ENCODE peak calls at places on chromosomes 5 and 9, in five cellular contexts. C is GM12878, S is HCT116, Z is H1, T is HepG2. D is an unnamed sample.

GRCh38 chr9:21833090-21833801 is 30.8 kb downstream of the MTAP start:
- DNase-seq in S (no peak), C (peak), T (no peak), Z (no peak), D (no peak)

GRCh38 chr9:91177661-91178280 is 183.9 kb downstream of the AUH start:
- DNase-seq in S (no peak), C (no peak), Z (peak), T (no peak), D (no peak)

GRCh38 chr5:126015244-126016054 is 407.8 kb upstream of the GRAMD2B start:
- DNase-seq in C (no peak), S (no peak), Z (no peak), T (no peak), D (no peak)

GRCh38 chr5:179906795-179907569 is 715 bp downstream of the TBC1D9B start:
- DNase-seq in Z (peak), T (no peak), S (no peak), C (no peak), D (peak)

GRCh38 chr9:98807070-98807810 is at the start of gene GALNT12:
- DNase-seq in Z (peak), C (no peak), S (no peak), T (no peak), D (peak)

GRCh38 chr5:62093981-62094380 is 212.0 kb upstream of the KIF2A start:
- DNase-seq in C (no peak), T (no peak), Z (no peak), S (no peak), D (no peak)

GRCh38 chr5:169914766-169915165 is 65.5 kb downstream of the INSYN2B start:
- DNase-seq in S (no peak), T (no peak), Z (no peak), C (no peak), D (no peak)

GRCh38 chr5:457195-457961 is 14.4 kb downstream of the EXOC3 start:
- DNase-seq in C (no peak), Z (no peak), T (no peak), S (no peak), D (no peak)

GRCh38 chr9:100098241-100098886 is 436 bp downstream of the ERP44 start:
- DNase-seq in Z (peak), C (no peak), S (peak), T (peak), D (peak)

GRCh38 chr9:110579763-110580255 is 268 bp upstream of the SVEP1 start:
- DNase-seq in C (no peak), S (no peak), Z (no peak), T (no peak), D (no peak)

GRCh38 chr5:24381861-24382460 is 262.8 kb downstream of the CDH10 start:
- DNase-seq in S (no peak), C (no peak), T (no peak), Z (no peak), D (no peak)

GRCh38 chr5:156942064-156942463 is 21.0 kb downstream of the TIMD4 start:
- DNase-seq in S (no peak), C (no peak), T (no peak), Z (no peak), D (no peak)

GRCh38 chr5:125654392-125654791 is 768.8 kb upstream of the GRAMD2B start:
- DNase-seq in S (no peak), Z (no peak), C (no peak), T (no peak), D (no peak)

GRCh38 chr5:354581-355378 is 33.3 kb downstream of the AHRR start:
- DNase-seq in T (no peak), Z (no peak), C (no peak), S (no peak), D (no peak)

GRCh38 chr5:151037561-151038291 is 17.3 kb downstream of the GPX3 start:
- DNase-seq in S (no peak), C (no peak), T (peak), Z (no peak), D (no peak)

GRCh38 chr5:43316421-43316820 is 3.2 kb upstream of the HMGCS1 start:
- DNase-seq in Z (no peak), C (no peak), S (no peak), T (no peak), D (no peak)

GRCh38 chr9:75414367-75415160 is 326.2 kb downstream of the OSTF1 start:
- DNase-seq in Z (no peak), S (no peak), C (no peak), T (no peak), D (no peak)

GRCh38 chr9:133050781-133051180 is 11.0 kb upstream of the CEL start:
- DNase-seq in T (no peak), S (no peak), Z (no peak), C (no peak), D (no peak)

GRCh38 chr9:135023389-135023788 is 64.1 kb upstream of the OLFM1 start:
- DNase-seq in Z (no peak), C (no peak), S (peak), T (no peak), D (no peak)

GRCh38 chr9:109349431-109349846 is 28.6 kb upstream of the EPB41L4B start:
- DNase-seq in C (no peak), T (no peak), Z (no peak), S (no peak), D (no peak)
- TF ChIP-seq SRF in C (no peak), T (no peak), Z (no peak), S (no peak), D (no peak)

DNA sequence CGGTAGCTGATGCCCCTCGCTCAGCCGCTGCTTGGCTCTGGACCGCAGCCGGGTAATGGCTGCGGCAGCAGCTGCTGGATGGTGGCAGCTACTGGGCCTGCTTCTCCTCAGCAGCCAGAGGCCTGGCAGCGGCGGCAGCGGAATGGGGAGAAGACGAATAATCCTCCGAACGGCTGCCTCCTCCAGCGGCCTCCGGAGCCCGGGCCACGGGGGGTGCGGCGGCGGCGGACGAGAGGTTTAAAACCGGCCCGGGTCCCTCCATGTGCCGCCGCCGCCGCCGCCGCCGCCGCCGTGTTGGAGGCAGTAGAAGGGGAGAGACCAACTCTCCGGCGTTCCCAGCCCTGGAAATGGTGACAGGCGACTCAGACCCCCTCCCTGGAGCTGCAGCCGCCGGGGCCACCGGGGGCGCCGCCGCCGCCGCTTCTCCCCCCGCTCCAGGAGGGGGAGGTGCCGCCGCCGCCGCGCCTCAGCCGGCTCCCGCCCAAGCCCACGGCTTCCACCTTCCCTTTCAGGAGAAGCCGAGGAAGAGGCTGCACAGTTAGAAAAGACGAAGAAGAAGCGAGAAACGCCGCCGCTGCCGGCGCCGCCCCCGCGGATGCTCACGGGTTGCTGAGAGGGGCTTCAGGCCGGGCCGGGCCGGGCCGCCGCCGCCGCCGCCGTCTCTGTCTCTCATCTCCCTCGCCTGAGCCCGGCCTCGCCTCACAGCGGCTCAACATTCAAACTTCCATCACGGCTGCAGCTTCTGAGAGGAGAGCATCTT is 118.4 kb upstream of the PRSS3 start:
- DNase-seq in Z (peak), C (no peak), T (no peak), S (no peak), D (peak)
- TF ChIP-seq SRF in Z (no peak), C (no peak), T (no peak), S (no peak), D (no peak)

GRCh38 chr9:126481862-126482261 is 131.9 kb upstream of the LMX1B start:
- DNase-seq in S (no peak), Z (no peak), C (no peak), T (no peak), D (no peak)
- TF ChIP-seq SRF in S (no peak), Z (no peak), C (no peak), T (no peak), D (no peak)

GRCh38 chr9:136567651-136568287 is 21.9 kb upstream of the NOTCH1 start:
- DNase-seq in T (peak), S (peak), Z (peak), C (no peak), D (peak)
- TF ChIP-seq SRF in T (no peak), S (no peak), Z (no peak), C (no peak), D (no peak)

GRCh38 chr5:9766581-9766980 is 136.4 kb upstream of the TAS2R1 start:
- DNase-seq in Z (no peak), C (no peak), T (no peak), S (no peak), D (no peak)
- TF ChIP-seq SRF in Z (no peak), C (no peak), T (no peak), S (no peak), D (no peak)

GRCh38 chr5:96610747-96611146 is 51.4 kb upstream of the CAST start:
- DNase-seq in S (no peak), T (no peak), C (no peak), Z (no peak), D (no peak)

GRCh38 chr5:96614110-96614691 is 48.0 kb upstream of the CAST start:
- DNase-seq in T (peak), Z (peak), S (peak), C (peak), D (peak)

GRCh38 chr5:96605144-96605543 is 57.0 kb upstream of the CAST start:
- DNase-seq in C (no peak), Z (no peak), T (no peak), S (no peak), D (no peak)

GRCh38 chr5:96615223-96615622 is 47.0 kb upstream of the CAST start:
- DNase-seq in T (no peak), Z (no peak), C (no peak), S (no peak), D (no peak)

GRCh38 chr5:96609369-96609768 is 52.8 kb upstream of the CAST start:
- DNase-seq in Z (no peak), S (no peak), C (no peak), T (no peak), D (no peak)
- TF ChIP-seq SRF in Z (no peak), S (no peak), C (no peak), T (no peak), D (no peak)

GRCh38 chr9:37283730-37284235 is 138.7 kb upstream of the GRHPR start:
- DNase-seq in T (peak), C (peak), Z (no peak), S (no peak), D (no peak)
- TF ChIP-seq SRF in T (no peak), C (no peak), Z (no peak), S (no peak), D (no peak)

DNA sequence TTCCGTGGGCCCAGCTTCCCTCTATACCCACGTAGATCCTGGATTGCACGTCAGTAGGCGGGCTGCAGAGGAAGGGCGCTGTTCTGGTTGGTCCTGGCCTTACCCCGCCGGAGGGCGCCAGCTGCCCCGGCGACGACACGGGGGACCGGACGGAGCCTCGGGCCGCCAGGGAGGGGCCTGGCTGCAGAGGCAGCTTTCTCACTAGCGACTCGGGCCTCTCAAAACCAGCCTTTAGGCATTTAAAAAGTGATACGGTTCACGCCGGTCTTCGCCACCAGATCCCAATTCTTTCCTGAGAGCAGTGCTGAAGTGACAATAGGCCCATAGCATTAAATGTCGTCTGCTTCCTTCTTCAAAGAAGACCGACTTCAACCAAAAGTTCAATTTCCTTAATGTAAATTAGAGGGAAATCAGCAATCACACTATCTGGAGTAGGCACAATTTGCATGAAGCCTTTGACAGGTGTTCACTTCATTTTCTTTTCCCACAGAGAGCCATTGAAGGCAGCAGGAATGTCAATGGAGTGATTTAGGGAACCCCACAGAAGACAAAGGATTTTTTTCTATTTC is 17.6 kb upstream of the UBE2D2 start:
- DNase-seq in T (no peak), Z (peak), S (no peak), C (no peak), D (peak)
- TF ChIP-seq SRF in T (no peak), Z (no peak), S (no peak), C (no peak), D (peak)

GRCh38 chr5:178588769-178589168 is 1.4 kb downstream of the COL23A1 start:
- DNase-seq in C (no peak), T (no peak), S (no peak), Z (peak), D (no peak)

GRCh38 chr5:178590924-178591423 is 781 bp upstream of the COL23A1 start:
- DNase-seq in Z (no peak), C (no peak), T (no peak), S (no peak), D (no peak)

GRCh38 chr5:178590141-178590923 is at the start of gene COL23A1:
- DNase-seq in T (no peak), Z (peak), S (no peak), C (no peak), D (peak)

GRCh38 chr5:178587793-178588611 is 2.2 kb downstream of the COL23A1 start:
- DNase-seq in S (no peak), C (no peak), Z (no peak), T (no peak), D (no peak)

DNA sequence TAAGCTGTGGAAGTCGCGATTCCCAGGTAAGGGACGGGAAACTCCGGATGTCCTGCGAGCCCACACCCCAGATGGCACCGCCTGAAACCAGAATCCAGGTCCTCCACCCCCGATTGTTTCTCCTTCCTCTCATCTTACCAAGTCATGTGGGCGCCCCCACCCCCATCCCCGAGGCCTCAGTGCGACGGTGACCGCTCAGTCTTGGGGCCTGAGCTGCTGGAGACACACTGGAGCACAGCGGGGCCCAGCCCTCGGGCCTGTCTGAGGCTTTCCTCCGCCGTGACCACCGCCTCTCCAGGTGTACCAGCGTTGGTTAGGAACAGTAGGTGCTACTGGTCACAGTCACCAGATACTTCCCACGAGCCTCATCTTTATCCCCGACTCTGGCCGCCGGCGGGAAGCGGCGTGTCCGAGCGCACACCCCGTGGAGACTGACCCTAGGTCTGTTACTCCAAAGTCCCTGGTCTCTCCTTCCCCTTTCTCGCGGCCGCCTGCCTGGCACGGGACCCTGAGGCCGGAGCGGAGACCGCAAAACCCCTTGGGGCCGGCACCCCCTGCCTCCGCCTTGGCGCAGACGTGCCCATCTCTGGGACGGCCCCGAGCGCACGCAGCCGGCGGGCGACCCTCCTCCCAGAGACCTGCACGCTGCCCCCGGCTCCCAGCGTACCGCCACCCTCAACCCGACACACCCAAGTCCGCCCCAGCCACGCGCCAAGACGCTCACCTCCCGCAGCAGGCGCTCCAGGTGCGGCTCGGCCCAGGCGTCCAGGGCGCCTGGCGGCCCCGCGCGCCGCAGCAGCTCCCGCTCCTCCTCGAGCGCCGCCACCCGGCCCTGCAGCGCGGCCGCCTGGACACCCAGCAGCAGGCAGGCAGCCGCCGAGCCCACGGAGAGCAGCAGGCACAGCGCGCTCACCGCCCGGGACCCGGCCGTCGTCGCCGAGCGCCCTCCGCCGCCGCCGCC is 733 bp downstream of the COL23A1 start:
- DNase-seq in Z (peak), C (no peak), T (no peak), S (no peak), D (peak)
- TF ChIP-seq SRF in Z (no peak), C (no peak), T (no peak), S (no peak), D (no peak)